ENCODE peak calls at places on chromosomes 3 and 15, in six cellular contexts. One of them, this sample, is unnamed. For H3K36me3 and H3K4me1, the result is how much of the 10 kb centered on the place peaks cover.

GRCh38 chr15:28947241-28947674 is 61.5 kb downstream of the APBA2 start:
- DNase-seq in fibroblast of lung: no peak
- DNase-seq in mesenchymal stem cell: no peak
- DNase-seq in transverse colon: no peak
- DNase-seq in mesendoderm: no peak
- DNase-seq in stomach: no peak
- DNase-seq in this sample: peak

GRCh38 chr3:146067048-146067447 is 93.9 kb downstream of the PLOD2 start:
- DNase-seq in transverse colon: no peak
- DNase-seq in stomach: no peak
- DNase-seq in mesendoderm: no peak
- DNase-seq in fibroblast of lung: peak
- DNase-seq in mesenchymal stem cell: peak
- DNase-seq in this sample: no peak

GRCh38 chr3:109548192-109548938 is 211.0 kb upstream of the DPPA4 start:
- DNase-seq in mesendoderm: no peak
- DNase-seq in transverse colon: no peak
- DNase-seq in fibroblast of lung: no peak
- DNase-seq in stomach: no peak
- DNase-seq in mesenchymal stem cell: no peak
- DNase-seq in this sample: no peak

GRCh38 chr15:38758001-38758400 is 193.4 kb upstream of the RASGRP1 start:
- DNase-seq in mesenchymal stem cell: peak
- DNase-seq in transverse colon: no peak
- DNase-seq in fibroblast of lung: peak
- DNase-seq in stomach: no peak
- DNase-seq in mesendoderm: no peak
- DNase-seq in this sample: no peak

GRCh38 chr3:44428910-44429309 is 48.6 kb downstream of the ZNF445 start:
- DNase-seq in fibroblast of lung: no peak
- DNase-seq in mesendoderm: no peak
- DNase-seq in transverse colon: no peak
- DNase-seq in stomach: no peak
- DNase-seq in mesenchymal stem cell: no peak
- DNase-seq in this sample: no peak

GRCh38 chr3:54897028-54897711 is 30.7 kb downstream of the LRTM1 start:
- DNase-seq in mesenchymal stem cell: peak
- DNase-seq in stomach: no peak
- DNase-seq in transverse colon: no peak
- DNase-seq in fibroblast of lung: peak
- DNase-seq in mesendoderm: no peak
- DNase-seq in this sample: no peak

GRCh38 chr3:14929310-14930070 is 17.9 kb upstream of the NR2C2 start:
- DNase-seq in mesenchymal stem cell: no peak
- DNase-seq in mesendoderm: no peak
- DNase-seq in fibroblast of lung: no peak
- DNase-seq in transverse colon: no peak
- DNase-seq in stomach: no peak
- DNase-seq in this sample: no peak

GRCh38 chr3:133196527-133196926 is 158.3 kb downstream of the TMEM108 start:
- DNase-seq in stomach: no peak
- DNase-seq in mesendoderm: no peak
- DNase-seq in transverse colon: no peak
- DNase-seq in fibroblast of lung: no peak
- DNase-seq in mesenchymal stem cell: no peak
- DNase-seq in this sample: no peak

GRCh38 chr3:46422617-46423016 is 15.6 kb downstream of the CCRL2 start:
- DNase-seq in transverse colon: peak
- DNase-seq in mesendoderm: no peak
- DNase-seq in fibroblast of lung: no peak
- DNase-seq in stomach: no peak
- DNase-seq in mesenchymal stem cell: no peak
- DNase-seq in this sample: no peak

GRCh38 chr15:29124581-29125381 is 144.8 kb downstream of the NSMCE3 start:
- DNase-seq in mesenchymal stem cell: no peak
- DNase-seq in fibroblast of lung: no peak
- DNase-seq in stomach: no peak
- DNase-seq in mesendoderm: peak
- DNase-seq in transverse colon: no peak
- DNase-seq in this sample: no peak

GRCh38 chr15:99435138-99435695 is 130.6 kb upstream of the MEF2A start:
- DNase-seq in mesendoderm: no peak
- DNase-seq in mesenchymal stem cell: no peak
- DNase-seq in stomach: peak
- DNase-seq in fibroblast of lung: no peak
- DNase-seq in transverse colon: peak
- DNase-seq in this sample: no peak

GRCh38 chr3:183253961-183254815 is 1.1 kb downstream of the B3GNT5 start:
- DNase-seq in transverse colon: peak
- DNase-seq in stomach: peak
- DNase-seq in mesenchymal stem cell: peak
- DNase-seq in fibroblast of lung: no peak
- DNase-seq in mesendoderm: peak
- DNase-seq in this sample: peak

GRCh38 chr3:22713936-22714335 is 489.2 kb upstream of the UBE2E2 start:
- DNase-seq in mesenchymal stem cell: peak
- DNase-seq in stomach: no peak
- DNase-seq in mesendoderm: no peak
- DNase-seq in fibroblast of lung: peak
- DNase-seq in transverse colon: no peak
- DNase-seq in this sample: no peak

GRCh38 chr3:169460035-169460434 is 203.5 kb downstream of the MECOM start:
- DNase-seq in mesenchymal stem cell: no peak
- DNase-seq in fibroblast of lung: no peak
- DNase-seq in mesendoderm: no peak
- DNase-seq in transverse colon: no peak
- DNase-seq in stomach: no peak
- DNase-seq in this sample: no peak

GRCh38 chr15:89179966-89180875 is 41.2 kb downstream of the RLBP1 start:
- DNase-seq in fibroblast of lung: no peak
- DNase-seq in stomach: no peak
- DNase-seq in transverse colon: no peak
- DNase-seq in mesendoderm: no peak
- DNase-seq in mesenchymal stem cell: peak
- DNase-seq in this sample: no peak

GRCh38 chr15:84685304-84685703 is 27.3 kb upstream of the NMB start:
- DNase-seq in stomach: no peak
- DNase-seq in mesendoderm: no peak
- DNase-seq in mesenchymal stem cell: peak
- DNase-seq in transverse colon: peak
- DNase-seq in fibroblast of lung: peak
- DNase-seq in this sample: no peak

GRCh38 chr3:110067527-110067926 is 730.2 kb upstream of the DPPA4 start:
- DNase-seq in fibroblast of lung: no peak
- DNase-seq in stomach: no peak
- DNase-seq in mesenchymal stem cell: no peak
- DNase-seq in mesendoderm: no peak
- DNase-seq in transverse colon: no peak
- DNase-seq in this sample: no peak

GRCh38 chr3:98602078-98602678 is 8.8 kb upstream of the CPOX start:
- DNase-seq in mesendoderm: peak
- DNase-seq in transverse colon: no peak
- DNase-seq in mesenchymal stem cell: peak
- DNase-seq in fibroblast of lung: peak
- DNase-seq in stomach: peak
- DNase-seq in this sample: peak

GRCh38 chr3:136819784-136820640 is 1.1 kb downstream of the SLC35G2 start:
- DNase-seq in mesenchymal stem cell: peak
- DNase-seq in transverse colon: peak
- DNase-seq in mesendoderm: peak
- DNase-seq in stomach: peak
- DNase-seq in fibroblast of lung: peak
- DNase-seq in this sample: peak

GRCh38 chr3:186605078-186605477 is 7.8 kb upstream of the AHSG start:
- DNase-seq in transverse colon: no peak
- DNase-seq in mesendoderm: no peak
- DNase-seq in stomach: no peak
- DNase-seq in mesenchymal stem cell: no peak
- DNase-seq in fibroblast of lung: no peak
- DNase-seq in this sample: no peak

GRCh38 chr15:25887870-25888269 is 24.7 kb upstream of the ATP10A start:
- DNase-seq in mesenchymal stem cell: no peak
- DNase-seq in mesendoderm: no peak
- DNase-seq in transverse colon: no peak
- DNase-seq in fibroblast of lung: no peak
- DNase-seq in stomach: no peak
- DNase-seq in this sample: no peak

GRCh38 chr3:195401959-195402358 is 40.9 kb downstream of the ACAP2 start:
- DNase-seq in fibroblast of lung: no peak
- DNase-seq in transverse colon: no peak
- DNase-seq in stomach: no peak
- DNase-seq in mesenchymal stem cell: no peak
- DNase-seq in mesendoderm: no peak
- DNase-seq in this sample: no peak

GRCh38 chr3:71684752-71685151 is 40.5 kb downstream of the EIF4E3 start:
- DNase-seq in mesenchymal stem cell: peak
- DNase-seq in stomach: no peak
- DNase-seq in fibroblast of lung: peak
- DNase-seq in transverse colon: no peak
- DNase-seq in mesendoderm: peak
- DNase-seq in this sample: no peak

GRCh38 chr3:66047321-66048050 is 8.8 kb upstream of the MAGI1 start:
- DNase-seq in transverse colon: no peak
- DNase-seq in mesenchymal stem cell: peak
- DNase-seq in fibroblast of lung: peak
- DNase-seq in stomach: no peak
- DNase-seq in mesendoderm: no peak
- DNase-seq in this sample: peak

GRCh38 chr15:66494262-66494661 is 3.3 kb downstream of the SNAPC5 start:
- DNase-seq in fibroblast of lung: no peak
- DNase-seq in stomach: no peak
- DNase-seq in mesendoderm: no peak
- DNase-seq in transverse colon: no peak
- DNase-seq in mesenchymal stem cell: no peak
- DNase-seq in this sample: no peak

GRCh38 chr15:66497502-66498455 is at the start of gene SNAPC5:
- DNase-seq in mesendoderm: peak
- DNase-seq in fibroblast of lung: peak
- DNase-seq in stomach: peak
- DNase-seq in transverse colon: peak
- DNase-seq in mesenchymal stem cell: peak
- DNase-seq in this sample: peak

GRCh38 chr15:66491846-66492245 is 5.7 kb downstream of the SNAPC5 start:
- DNase-seq in transverse colon: no peak
- DNase-seq in mesendoderm: no peak
- DNase-seq in fibroblast of lung: no peak
- DNase-seq in mesenchymal stem cell: no peak
- DNase-seq in stomach: no peak
- DNase-seq in this sample: no peak

GRCh38 chr15:66498501-66499386 is 1.2 kb upstream of the SNAPC5 start:
- DNase-seq in mesenchymal stem cell: peak
- DNase-seq in mesendoderm: peak
- DNase-seq in transverse colon: no peak
- DNase-seq in stomach: no peak
- DNase-seq in fibroblast of lung: peak
- DNase-seq in this sample: no peak

DNA sequence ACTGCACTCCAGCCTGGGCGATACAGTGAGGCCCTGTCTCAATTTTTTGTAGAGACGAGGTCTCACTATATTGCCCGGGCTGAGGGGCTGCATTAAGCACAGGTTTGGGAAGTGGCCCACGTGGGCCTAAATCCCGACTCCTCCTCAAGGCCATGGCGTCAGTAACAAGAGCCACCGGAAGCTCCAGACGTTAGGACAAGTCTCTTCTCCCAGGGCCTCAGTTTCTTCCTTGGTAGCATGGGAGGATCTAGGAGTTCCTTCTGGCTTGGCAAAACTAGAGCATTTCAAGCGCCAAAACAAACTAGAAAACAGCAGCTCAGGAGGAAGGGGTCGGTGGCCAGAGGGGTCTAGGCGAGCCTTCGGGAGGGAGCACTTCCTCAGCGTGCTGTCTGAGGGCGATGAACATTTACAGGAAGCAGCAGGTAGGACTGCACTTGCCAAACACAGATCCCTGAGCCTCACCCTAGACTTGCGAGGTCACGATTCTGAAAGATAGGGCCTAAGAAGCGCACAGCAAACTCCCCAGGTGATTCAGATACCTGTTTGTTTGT is 536 bp downstream of the SNAPC5 start:
- DNase-seq in transverse colon: peak
- DNase-seq in stomach: no peak
- DNase-seq in mesendoderm: no peak
- DNase-seq in fibroblast of lung: no peak
- DNase-seq in mesenchymal stem cell: no peak
- DNase-seq in this sample: no peak
- H3K36me3 ChIP-seq in transverse colon: under half
- H3K36me3 ChIP-seq in stomach: half or more
- H3K36me3 ChIP-seq in mesendoderm: under half
- H3K36me3 ChIP-seq in fibroblast of lung: under half
- H3K36me3 ChIP-seq in mesenchymal stem cell: half or more
- H3K36me3 ChIP-seq in this sample: under half

DNA sequence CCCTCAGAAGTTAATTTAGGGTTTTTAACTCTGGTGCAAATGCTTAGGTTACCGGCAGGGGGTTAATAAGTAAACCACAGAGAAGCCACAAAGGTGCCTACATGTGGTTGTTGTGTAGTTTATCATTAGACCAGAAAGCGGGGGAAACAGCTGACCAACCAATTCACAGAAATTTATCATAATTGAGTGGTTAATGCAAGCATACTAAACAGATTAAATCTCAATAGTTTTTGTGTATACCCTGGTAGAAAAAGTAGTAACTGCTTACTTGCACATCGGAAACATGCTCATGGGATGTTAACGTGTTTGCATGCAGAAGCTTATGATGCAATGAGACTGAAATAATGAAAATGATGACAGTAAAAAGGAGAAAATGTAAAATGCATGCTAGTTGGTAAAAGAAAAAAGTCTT is 316.0 kb downstream of the PTPRG start:
- DNase-seq in mesendoderm: peak
- DNase-seq in stomach: no peak
- DNase-seq in mesenchymal stem cell: peak
- DNase-seq in fibroblast of lung: peak
- DNase-seq in transverse colon: no peak
- DNase-seq in this sample: no peak
- H3K4me1 ChIP-seq in mesendoderm: under half
- H3K4me1 ChIP-seq in stomach: under half
- H3K4me1 ChIP-seq in mesenchymal stem cell: under half
- H3K4me1 ChIP-seq in fibroblast of lung: under half
- H3K4me1 ChIP-seq in transverse colon: under half
- H3K4me1 ChIP-seq in this sample: under half

GRCh38 chr3:25432191-25432720 is 4.2 kb downstream of the RARB start:
- DNase-seq in mesenchymal stem cell: no peak
- DNase-seq in fibroblast of lung: no peak
- DNase-seq in stomach: no peak
- DNase-seq in transverse colon: no peak
- DNase-seq in mesendoderm: no peak
- DNase-seq in this sample: no peak
- H3K27ac ChIP-seq in mesenchymal stem cell: no peak
- H3K27ac ChIP-seq in fibroblast of lung: no peak
- H3K27ac ChIP-seq in stomach: peak
- H3K27ac ChIP-seq in transverse colon: no peak
- H3K27ac ChIP-seq in mesendoderm: no peak
- H3K27ac ChIP-seq in this sample: peak

DNA sequence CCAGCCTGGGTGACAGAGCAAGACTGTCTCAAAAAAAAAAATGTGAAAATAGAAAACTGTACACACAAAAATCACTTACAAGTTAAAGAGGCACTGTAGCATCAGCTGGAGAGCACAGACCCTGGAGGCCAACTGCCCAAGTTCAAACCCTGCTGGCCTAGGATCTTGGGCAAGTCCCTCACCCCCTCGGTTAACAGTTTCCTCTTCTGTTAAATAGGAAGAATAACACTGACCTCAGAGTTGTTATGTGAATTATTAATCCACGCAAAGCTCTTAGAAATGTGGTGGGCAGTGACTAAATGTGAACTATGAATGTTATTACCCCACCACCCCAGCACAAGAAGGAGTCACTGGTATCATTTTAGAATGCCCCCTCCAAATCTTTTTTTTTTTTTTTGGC is 11.2 kb downstream of the CIB1 start:
- DNase-seq in mesenchymal stem cell: no peak
- DNase-seq in fibroblast of lung: no peak
- DNase-seq in transverse colon: no peak
- DNase-seq in mesendoderm: no peak
- DNase-seq in stomach: no peak
- DNase-seq in this sample: no peak
- H3K36me3 ChIP-seq in mesenchymal stem cell: half or more
- H3K36me3 ChIP-seq in fibroblast of lung: under half
- H3K36me3 ChIP-seq in transverse colon: under half
- H3K36me3 ChIP-seq in mesendoderm: under half
- H3K36me3 ChIP-seq in stomach: half or more
- H3K36me3 ChIP-seq in this sample: under half